ENCODE peak calls at places on chromosomes 1 and 21, in five cellular contexts. B, O, P, K and N are unnamed samples.

GRCh38 chr1:224542783-224543440 is 73.2 kb upstream of the CNIH3 start:
- DNase-seq in B (no peak), O (peak; percentile 56), P (peak; percentile 92), K (peak; percentile 66), N (peak; percentile 7)

GRCh38 chr1:177948336-177948972 is 21.4 kb downstream of the SEC16B start:
- DNase-seq in B (peak; percentile 62), O (peak; percentile 49), P (peak; percentile 83), K (peak; percentile 61), N (peak; percentile 55)

GRCh38 chr1:239386453-239387303 is at the start of gene CHRM3:
- DNase-seq in B (peak; percentile 33), O (peak; percentile 52), P (peak; percentile 24), K (no peak), N (no peak)

GRCh38 chr1:182724215-182724614 is 39.8 kb upstream of the RGS8 start:
- DNase-seq in B (no peak), O (no peak), P (no peak), K (no peak), N (no peak)

GRCh38 chr21:14977814-14978213 is 87.0 kb downstream of the NRIP1 start:
- DNase-seq in B (no peak), O (no peak), P (no peak), K (no peak), N (no peak)

GRCh38 chr1:64892576-64893573 is 73.5 kb downstream of the JAK1 start:
- DNase-seq in B (no peak), O (no peak), P (peak; percentile 64), K (no peak), N (peak; percentile 60)

GRCh38 chr1:30785714-30786113 is 28.1 kb upstream of the LAPTM5 start:
- DNase-seq in B (no peak), O (no peak), P (no peak), K (no peak), N (no peak)

GRCh38 chr1:231841616-231842344 is 215.2 kb downstream of the DISC1 start:
- DNase-seq in B (no peak), O (no peak), P (peak; percentile 73), K (no peak), N (no peak)

GRCh38 chr1:81254560-81254959 is 546.2 kb upstream of the ADGRL2 start:
- DNase-seq in B (no peak), O (no peak), P (peak; percentile 27), K (no peak), N (no peak)

GRCh38 chr1:166121010-166121409 is 45.8 kb downstream of the FAM78B start:
- DNase-seq in B (no peak), O (no peak), P (no peak), K (no peak), N (no peak)

GRCh38 chr21:31924548-31924947 is 51.7 kb downstream of the HUNK start:
- DNase-seq in B (no peak), O (no peak), P (no peak), K (no peak), N (no peak)

GRCh38 chr21:45950740-45951515 is 30.6 kb upstream of the COL6A1 start:
- DNase-seq in B (no peak), O (no peak), P (peak; percentile 81), K (no peak), N (no peak)

GRCh38 chr1:100391675-100392074 is 39.4 kb downstream of the CDC14A start:
- DNase-seq in B (no peak), O (no peak), P (no peak), K (no peak), N (no peak)

GRCh38 chr1:108828074-108828961 is 28.6 kb downstream of the AKNAD1 start:
- DNase-seq in B (peak; percentile 57), O (peak; percentile 64), P (peak; percentile 84), K (peak; percentile 79), N (peak; percentile 81)

GRCh38 chr1:1239624-1240347 is 6.7 kb downstream of the C1QTNF12 start:
- DNase-seq in B (no peak), O (no peak), P (no peak), K (peak; percentile 58), N (no peak)

GRCh38 chr1:215226755-215227154 is 144.2 kb downstream of the KCNK2 start:
- DNase-seq in B (no peak), O (no peak), P (no peak), K (no peak), N (no peak)

GRCh38 chr21:41729701-41730368 is 37.0 kb downstream of the RIPK4 start:
- DNase-seq in B (no peak), O (no peak), P (no peak), K (no peak), N (no peak)

GRCh38 chr1:53752281-53752680 is 13.3 kb upstream of the GLIS1 start:
- DNase-seq in B (no peak), O (no peak), P (no peak), K (no peak), N (no peak)

GRCh38 chr1:116359871-116360270 is 13.2 kb upstream of the ATP1A1 start:
- DNase-seq in B (no peak), O (no peak), P (no peak), K (no peak), N (no peak)

GRCh38 chr21:10575311-10575667 is 53.9 kb downstream of the TPTE start:
- DNase-seq in B (no peak), O (no peak), P (no peak), K (no peak), N (no peak)

GRCh38 chr21:39851219-39851618 is 16.0 kb upstream of the PCP4 start:
- DNase-seq in B (no peak), O (no peak), P (no peak), K (no peak), N (no peak)

GRCh38 chr1:194709439-194709838 is 1523.0 kb upstream of the B3GALT2 start:
- DNase-seq in B (no peak), O (no peak), P (no peak), K (no peak), N (no peak)

GRCh38 chr21:34523019-34523418 is 11.0 kb upstream of the KCNE1 start:
- DNase-seq in B (no peak), O (no peak), P (no peak), K (no peak), N (no peak)

GRCh38 chr1:203072911-203073310 is 12.9 kb downstream of the MYOG start:
- DNase-seq in B (no peak), O (no peak), P (no peak), K (no peak), N (no peak)

DNA sequence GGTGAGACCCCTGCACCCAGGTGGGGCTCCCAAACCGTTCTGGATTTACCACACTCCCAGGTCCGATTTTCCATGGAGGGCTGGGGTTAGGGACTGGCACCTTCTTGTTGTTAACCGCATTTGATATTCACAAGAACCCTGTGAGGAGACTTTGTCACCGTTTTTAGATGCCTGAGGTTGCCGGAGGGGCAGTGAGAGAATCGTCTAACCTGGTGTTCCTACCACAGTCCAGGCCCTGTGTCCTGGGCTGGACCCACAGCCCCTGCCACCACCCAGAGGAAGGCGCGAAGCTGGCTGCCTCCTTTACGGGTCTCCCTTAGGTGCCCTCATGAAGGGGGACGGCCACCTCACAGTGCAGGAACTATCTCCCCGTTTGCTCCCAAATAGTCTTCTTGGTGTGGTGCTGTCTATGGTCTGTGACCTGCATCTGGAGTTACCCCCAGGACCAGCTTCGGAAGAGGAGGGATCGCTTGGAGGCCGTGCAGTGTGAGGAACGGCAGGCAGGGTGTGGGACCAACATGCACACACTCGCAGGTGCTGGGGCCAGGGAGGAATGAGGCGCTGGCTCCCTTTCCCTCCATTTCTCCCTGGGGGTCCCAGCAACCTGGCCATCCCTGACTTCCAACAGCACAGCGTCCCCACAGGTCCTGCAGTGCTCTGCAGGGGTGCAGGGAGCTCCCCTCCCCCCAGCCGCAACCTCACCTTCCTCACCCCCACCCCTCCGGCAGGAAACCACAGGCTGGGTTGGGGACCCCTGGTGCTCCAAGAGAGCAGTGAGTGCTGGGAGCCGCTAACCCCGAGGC is 7.0 kb downstream of the SIM2 start:
- DNase-seq in B (no peak), O (no peak), P (no peak), K (no peak), N (no peak)
- TF ChIP-seq CTCF in B (no peak), O (no peak), P (no peak), K (peak; percentile 22), N (no peak)

DNA sequence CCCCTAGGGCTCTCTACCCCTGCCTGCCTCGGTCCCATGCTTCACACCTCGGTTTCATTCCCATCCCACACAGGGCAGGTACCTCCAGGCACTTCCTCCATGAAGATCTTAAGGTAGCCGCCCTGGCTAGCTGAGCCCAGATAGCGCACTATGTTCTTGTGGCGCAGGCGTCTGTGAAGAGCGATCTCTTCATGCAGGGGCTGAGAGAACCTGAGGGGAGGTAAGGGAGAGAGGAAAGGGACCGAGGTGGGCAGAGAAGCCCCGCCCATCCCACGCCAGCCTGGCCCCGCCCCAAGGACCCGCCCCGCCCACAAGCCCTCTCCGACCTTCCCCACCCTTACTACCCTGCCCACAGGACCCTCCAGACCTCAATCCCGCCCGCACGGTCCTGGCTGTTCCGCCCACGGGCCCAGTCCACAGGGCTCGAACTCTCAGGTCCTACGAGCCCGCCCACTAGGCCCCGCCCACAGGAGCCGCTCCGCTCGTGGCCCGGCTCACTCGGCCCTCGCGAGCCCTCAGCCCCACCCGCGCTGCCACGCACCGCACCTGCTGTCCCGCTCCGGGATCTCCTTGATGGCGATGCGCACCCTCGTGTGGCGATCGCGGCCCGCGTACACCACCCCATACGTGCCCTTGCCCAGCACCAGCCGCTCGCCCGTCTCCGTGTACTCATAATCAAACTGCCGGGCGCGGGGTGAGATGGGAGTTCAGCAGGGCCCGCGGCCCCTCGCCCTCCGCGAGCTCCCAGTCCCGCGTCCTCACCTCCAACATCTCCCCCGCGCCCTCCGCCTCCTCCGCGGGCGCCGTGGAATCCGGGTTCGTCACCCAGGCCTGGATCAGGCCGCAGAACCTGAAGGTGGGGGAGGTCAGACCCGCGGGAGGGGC is 6.4 kb downstream of the MAP3K6 start:
- DNase-seq in B (no peak), O (no peak), P (no peak), K (peak; percentile 65), N (peak; percentile 42)
- H3K4me3 ChIP-seq in B (no peak overlapping the region), O (peak overlapping the region; percentile 61), P (peak overlapping the region; percentile 33), K (peak overlapping the region; percentile 30), N (peak overlapping the region; percentile 17)

DNA sequence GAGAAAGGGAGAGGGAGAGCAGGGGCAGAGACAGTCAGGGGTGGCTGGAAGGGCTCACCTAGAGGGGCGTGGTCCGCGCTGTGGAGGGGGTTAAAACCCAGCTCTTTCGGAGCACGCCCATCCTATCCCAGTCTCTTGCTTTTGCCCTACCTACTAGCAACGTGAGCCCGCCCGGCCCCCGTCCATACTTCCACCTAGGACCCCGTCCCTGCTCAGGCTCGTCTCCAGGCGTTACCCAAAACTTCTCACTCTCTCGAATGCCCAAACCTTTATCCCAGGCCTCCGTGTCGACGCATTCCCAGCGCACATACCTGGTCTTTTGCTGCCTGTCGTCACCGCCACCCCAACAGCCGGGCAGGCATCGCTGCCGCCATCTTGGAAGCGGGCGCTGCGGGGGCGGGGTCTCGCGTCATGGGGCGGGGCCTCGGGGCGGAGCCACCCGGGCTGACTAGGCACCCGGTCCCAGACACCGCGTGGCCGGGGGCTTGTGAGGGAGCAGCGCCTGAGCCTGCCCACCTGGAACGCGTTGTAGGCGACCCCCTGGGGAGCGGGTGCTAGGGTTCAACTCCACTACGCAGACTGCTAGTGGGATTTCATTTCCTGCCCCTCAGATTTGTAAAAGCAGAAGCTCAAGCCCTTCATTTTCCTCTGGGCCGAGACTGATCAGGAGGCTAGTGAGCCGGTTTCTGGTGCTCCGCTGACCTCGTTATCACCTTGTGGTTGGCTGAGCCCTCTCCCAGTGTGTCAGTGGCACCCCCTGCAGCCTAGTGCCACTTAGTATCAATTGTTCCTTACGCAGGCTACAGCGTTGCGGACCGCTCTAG is at the start of gene B4GALT3:
- DNase-seq in B (no peak), O (peak; percentile 89), P (peak; percentile 84), K (peak; percentile 98), N (peak; percentile 90)
- TF ChIP-seq CTCF in B (no peak), O (no peak), P (no peak), K (peak; percentile 82), N (no peak)

DNA sequence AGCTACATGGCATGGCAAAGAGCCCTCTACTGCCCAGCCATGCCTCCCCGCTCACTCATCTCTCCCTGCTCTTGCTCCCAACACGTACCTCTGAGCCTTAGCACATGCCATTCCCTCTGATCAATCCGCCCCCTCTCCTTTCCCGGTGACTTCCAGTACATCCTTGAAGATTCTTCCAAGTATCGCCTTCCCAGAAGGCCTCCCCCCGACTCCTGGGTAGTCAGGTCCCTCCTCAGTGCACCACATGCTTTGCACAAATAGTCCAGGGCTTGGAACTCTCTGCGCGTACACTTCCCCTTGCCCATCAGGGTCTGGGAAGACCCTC is 77.0 kb upstream of the IFFO2 start:
- DNase-seq in B (no peak), O (no peak), P (no peak), K (no peak), N (no peak)
- H3K4me3 ChIP-seq in B (no peak overlapping the region), O (no peak overlapping the region), P (no peak overlapping the region), K (no peak overlapping the region), N (no peak overlapping the region)